ENCODE peak calls at places on chromosome 10, in eight cellular contexts. G is tibial artery; H is activated CD8-positive, alpha-beta T cell treated with anti-CD3 and anti-CD28 coated beads for 36 hours; C is GM23338; W is spleen; S is brain microvascular endothelial cell; N is HFFc6; V is ovary. K is an unnamed sample.

GRCh38 chr10:98269435-98269912 is 1.5 kb upstream of the LOXL4 start:
- DNase-seq in G (peak), H (no peak), C (peak), W (no peak), S (peak), N (peak), V (peak), K (no peak)

GRCh38 chr10:102540023-102540422 is 36.3 kb downstream of the SUFU start:
- DNase-seq in G (no peak), H (peak), C (peak), W (no peak), S (peak), N (peak), V (no peak), K (no peak)

GRCh38 chr10:102677736-102678354 is 33.6 kb downstream of the TRIM8 start:
- DNase-seq in G (no peak), H (no peak), C (no peak), W (no peak), S (no peak), N (no peak), V (no peak), K (no peak)

GRCh38 chr10:22606164-22606614 is 108.2 kb downstream of the PIP4K2A start:
- DNase-seq in G (peak), H (peak), C (no peak), W (peak), S (peak), N (peak), V (no peak), K (no peak)

GRCh38 chr10:103824281-103824680 is 31.1 kb downstream of the SH3PXD2A start:
- DNase-seq in G (no peak), H (no peak), C (no peak), W (peak), S (no peak), N (no peak), V (no peak), K (no peak)

GRCh38 chr10:33214174-33214573 is 120.3 kb downstream of the NRP1 start:
- DNase-seq in G (no peak), H (peak), C (no peak), W (no peak), S (no peak), N (no peak), V (no peak), K (no peak)

GRCh38 chr10:102773986-102774385 is 30.2 kb downstream of the WBP1L start:
- DNase-seq in G (peak), H (peak), C (no peak), W (no peak), S (no peak), N (no peak), V (no peak), K (no peak)

GRCh38 chr10:9362721-9363120 is 1308.2 kb downstream of the GATA3 start:
- DNase-seq in G (no peak), H (peak), C (no peak), W (no peak), S (no peak), N (no peak), V (no peak), K (no peak)

GRCh38 chr10:329361-330099 is 194.3 kb downstream of the ZMYND11 start:
- DNase-seq in G (peak), H (peak), C (peak), W (no peak), S (peak), N (peak), V (peak), K (no peak)

GRCh38 chr10:123117644-123118409 is 17.9 kb upstream of the HMX3 start:
- DNase-seq in G (no peak), H (no peak), C (peak), W (no peak), S (no peak), N (no peak), V (no peak), K (peak)
- TF ChIP-seq CTCF in G (no peak), H (no peak), C (peak), W (no peak), S (no peak), N (no peak), V (no peak), K (no peak)

DNA sequence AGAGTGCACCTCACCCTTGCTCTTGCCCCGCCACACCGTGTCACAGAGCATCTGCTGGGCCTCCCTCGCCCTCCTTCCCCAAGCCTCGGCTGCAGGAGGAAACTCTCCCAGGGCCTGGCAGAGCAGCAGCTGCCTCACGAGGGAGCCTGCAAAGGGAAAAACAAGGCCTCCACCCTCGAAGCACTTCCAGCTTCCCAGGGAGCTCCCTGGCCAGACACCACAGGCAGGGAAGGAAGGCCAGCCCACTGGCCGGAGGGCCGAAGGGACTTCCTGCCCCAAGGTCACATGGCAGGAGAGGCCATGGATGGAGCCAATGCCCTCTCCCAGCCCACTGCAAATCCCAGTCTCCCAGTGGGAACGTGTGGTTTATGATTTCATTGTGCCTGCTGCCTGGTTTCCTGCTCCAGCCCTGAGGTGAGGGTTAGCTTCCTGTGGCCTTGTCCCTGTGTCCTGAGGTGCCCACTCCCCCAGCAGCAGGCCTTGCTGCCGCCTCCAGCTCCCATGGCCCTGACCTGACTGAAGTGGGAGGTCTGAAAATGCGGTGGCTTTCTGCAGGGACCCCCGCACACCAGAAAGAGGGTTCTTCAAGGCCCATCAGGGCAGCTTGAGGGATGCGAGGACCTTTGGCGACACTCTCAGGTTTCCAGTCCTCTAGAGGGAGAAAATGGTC is 100.5 kb upstream of the PPIF start:
- DNase-seq in G (peak), H (no peak), C (no peak), W (no peak), S (no peak), N (no peak), V (peak), K (no peak)
- TF ChIP-seq CTCF in G (no peak), H (no peak), C (no peak), W (no peak), S (no peak), N (no peak), V (no peak), K (peak)

DNA sequence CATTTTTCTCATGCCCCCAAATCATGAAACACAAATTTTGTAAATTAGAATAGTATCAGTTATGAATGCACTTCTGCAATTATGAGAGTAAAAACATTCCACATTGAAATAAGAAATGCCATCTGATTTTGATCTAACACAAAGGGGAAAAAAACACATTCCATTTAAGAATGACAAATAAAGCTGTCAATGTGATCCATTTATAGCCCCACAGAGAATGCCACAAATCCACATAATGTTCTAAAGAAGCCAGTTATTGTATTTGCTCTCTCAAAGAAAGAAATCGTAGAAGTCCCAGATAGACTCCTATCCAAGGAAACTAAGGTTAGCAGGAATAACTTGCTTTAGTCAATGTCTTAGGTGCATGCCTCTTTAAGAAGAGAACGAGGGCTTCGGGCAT is 48.7 kb upstream of the RHOBTB1 start:
- DNase-seq in G (no peak), H (no peak), C (no peak), W (no peak), S (no peak), N (no peak), V (no peak), K (no peak)
- TF ChIP-seq CTCF in G (no peak), H (no peak), C (no peak), W (no peak), S (no peak), N (no peak), V (no peak), K (no peak)

DNA sequence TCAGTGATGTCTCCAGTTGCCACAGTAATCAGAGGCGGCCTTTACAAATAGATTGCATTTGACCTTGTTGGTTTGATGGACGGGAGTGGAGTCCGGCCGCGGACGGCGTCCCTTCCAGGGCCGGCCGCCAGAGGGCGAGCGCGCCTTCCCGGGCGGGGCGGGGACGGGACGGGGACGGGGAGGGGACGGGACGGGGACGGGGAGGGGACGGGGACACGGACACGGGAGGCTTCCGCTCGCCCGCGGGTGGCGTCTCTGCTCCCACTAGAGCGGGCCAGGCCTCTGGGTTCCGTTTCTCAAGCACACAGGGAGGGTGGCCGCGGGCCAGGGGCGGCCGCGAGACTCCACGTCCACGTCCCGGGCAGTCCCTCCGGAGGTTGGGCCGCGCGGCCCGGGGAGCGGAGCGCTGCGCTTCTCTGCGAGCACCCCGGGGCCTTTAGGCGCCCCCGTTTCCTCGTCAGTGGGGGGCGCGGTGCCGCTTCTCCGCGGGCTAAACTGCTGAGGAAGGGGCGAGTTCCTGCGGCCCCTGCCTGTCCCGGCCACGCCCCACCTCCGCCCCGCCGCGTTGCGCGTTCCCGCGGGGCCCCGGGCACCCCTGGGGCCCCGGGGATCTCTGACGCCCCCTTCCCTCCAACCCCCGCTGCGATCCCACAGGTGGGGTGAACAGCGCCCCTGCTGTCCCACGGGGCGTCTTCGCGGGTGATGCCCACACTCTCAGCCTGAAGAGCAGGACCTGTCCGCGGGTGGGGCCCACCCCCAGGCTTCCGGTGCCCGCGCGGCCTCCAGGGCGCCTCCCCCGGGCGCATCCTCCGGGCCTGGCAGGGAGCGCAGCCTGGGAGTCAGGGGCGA is 84.2 kb upstream of the MKI67 start:
- DNase-seq in G (peak), H (peak), C (peak), W (peak), S (no peak), N (no peak), V (no peak), K (no peak)
- TF ChIP-seq CTCF in G (no peak), H (peak), C (peak), W (peak), S (peak), N (peak), V (no peak), K (peak)

DNA sequence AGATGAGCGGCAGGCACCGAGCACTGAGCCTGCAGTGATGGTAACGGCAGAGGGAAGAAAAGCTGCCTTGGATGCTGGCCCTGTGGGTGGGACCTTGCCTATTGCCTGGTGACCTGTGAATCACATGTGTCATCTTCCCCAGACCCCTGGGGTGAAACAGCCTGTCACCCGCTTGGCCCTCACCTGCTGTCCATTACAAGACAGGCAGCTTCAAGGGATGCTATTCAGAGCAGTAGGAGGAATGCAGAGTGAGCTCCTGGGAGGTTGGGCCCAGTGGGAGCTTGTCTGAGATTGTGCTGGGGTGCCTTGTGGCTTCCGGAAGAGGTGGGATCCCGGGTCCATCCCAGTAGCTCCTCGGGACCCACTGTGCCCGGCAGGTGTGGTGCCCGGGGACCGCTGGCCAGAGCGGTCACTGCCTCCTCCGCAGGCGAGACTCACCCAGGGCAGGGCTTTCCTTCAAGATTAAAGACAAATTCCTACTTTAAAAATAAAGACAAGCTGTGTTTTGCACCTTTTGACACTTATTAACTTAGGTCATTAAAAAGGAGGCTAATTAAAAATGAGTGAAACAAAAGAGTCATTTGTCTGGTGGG is 440.2 kb upstream of the MKI67 start:
- DNase-seq in G (no peak), H (no peak), C (no peak), W (no peak), S (no peak), N (no peak), V (no peak), K (no peak)
- TF ChIP-seq CTCF in G (no peak), H (no peak), C (no peak), W (no peak), S (no peak), N (no peak), V (no peak), K (no peak)

GRCh38 chr10:122555431-122555830 is 5.1 kb upstream of the DMBT1 start:
- DNase-seq in G (no peak), H (no peak), C (no peak), W (no peak), S (no peak), N (no peak), V (no peak), K (no peak)
- TF ChIP-seq CTCF in G (no peak), H (no peak), C (no peak), W (no peak), S (no peak), N (no peak), V (no peak), K (no peak)

GRCh38 chr10:65618125-65618524 is 1307.7 kb upstream of the LRRTM3 start:
- DNase-seq in G (no peak), H (no peak), C (no peak), W (no peak), S (no peak), N (no peak), V (no peak), K (no peak)
- TF ChIP-seq CTCF in G (no peak), H (no peak), C (no peak), W (no peak), S (no peak), N (no peak), V (no peak), K (no peak)

GRCh38 chr10:55630491-55631056 is 730.5 kb downstream of the ZWINT start:
- DNase-seq in G (no peak), H (no peak), C (peak), W (peak), S (no peak), N (no peak), V (no peak), K (no peak)

GRCh38 chr10:55627526-55628170 is 733.4 kb downstream of the ZWINT start:
- DNase-seq in G (no peak), H (no peak), C (peak), W (no peak), S (no peak), N (no peak), V (no peak), K (no peak)

GRCh38 chr10:55631071-55631654 is 729.9 kb downstream of the ZWINT start:
- DNase-seq in G (no peak), H (peak), C (peak), W (peak), S (peak), N (no peak), V (no peak), K (no peak)

GRCh38 chr10:55628260-55628701 is 732.8 kb downstream of the ZWINT start:
- DNase-seq in G (no peak), H (no peak), C (peak), W (no peak), S (no peak), N (no peak), V (no peak), K (no peak)

DNA sequence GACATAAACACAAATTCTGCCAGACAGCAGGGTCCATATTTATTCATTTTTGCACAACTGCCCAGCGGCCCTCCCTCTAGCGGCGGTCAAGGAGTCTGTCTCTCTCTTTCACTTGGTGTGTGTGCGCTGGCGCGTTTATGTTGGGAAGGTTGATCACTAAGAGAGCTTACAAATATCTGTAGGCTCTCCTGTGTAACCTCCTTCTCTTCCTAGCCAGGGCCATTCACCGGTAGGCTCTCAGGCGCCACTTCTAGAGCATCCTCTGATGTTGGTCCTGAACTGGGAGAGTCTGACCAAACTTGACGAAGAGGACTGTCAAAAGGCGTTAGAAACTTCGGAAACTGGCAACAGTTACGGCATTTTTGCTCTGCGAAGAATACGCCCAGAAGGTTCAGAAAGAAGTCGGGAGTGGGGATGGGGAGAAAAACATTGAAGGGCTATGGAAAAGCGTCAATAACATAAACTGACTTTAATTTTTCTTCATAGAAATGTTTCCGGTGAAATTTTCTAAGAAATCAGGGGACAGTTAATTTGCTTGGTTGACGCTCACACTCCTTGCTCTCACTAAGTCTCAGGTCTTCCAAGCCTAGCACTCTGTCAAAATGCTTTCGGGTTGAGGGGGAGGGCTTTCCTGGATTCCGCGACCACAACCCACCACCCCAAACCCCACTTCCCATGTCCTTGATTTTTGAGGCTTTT is 731.1 kb downstream of the ZWINT start:
- DNase-seq in G (no peak), H (peak), C (peak), W (peak), S (peak), N (no peak), V (no peak), K (no peak)
- TF ChIP-seq CTCF in G (no peak), H (no peak), C (peak), W (peak), S (peak), N (peak), V (no peak), K (peak)

K was measured in chondrocyte.